ENCODE peak calls at places on chromosomes 1 and 21, in five cellular contexts. B is esophagus squamous epithelium, D is NCI-H1105 treated with DMSO at 0.1 percent for 48 hours, X is BE2C, W is NCI-H748 treated with DMSO at 0.1 percent for 48 hours. E is an unnamed sample.

GRCh38 chr1:184296466-184297243 is 90.2 kb upstream of the C1orf21 start:
- DNase-seq in D (no peak), W (no peak), X (peak), B (no peak), E (no peak)

GRCh38 chr1:92274939-92275338 is 23.8 kb downstream of the GLMN start:
- DNase-seq in W (no peak), B (no peak), D (no peak), X (no peak), E (no peak)

GRCh38 chr1:149843302-149844041 is 55.9 kb upstream of the BOLA1 start:
- DNase-seq in W (no peak), X (no peak), B (no peak), D (no peak), E (peak)

GRCh38 chr1:192879416-192879815 is 70.6 kb downstream of the RGS2 start:
- DNase-seq in D (no peak), B (no peak), X (peak), W (no peak), E (no peak)

GRCh38 chr1:77290576-77290975 is 8.8 kb downstream of the AK5 start:
- DNase-seq in B (no peak), W (no peak), D (no peak), X (no peak), E (no peak)

GRCh38 chr1:88646852-88647645 is 37.0 kb upstream of the PKN2 start:
- DNase-seq in X (peak), D (peak), B (no peak), W (peak), E (peak)

GRCh38 chr1:119481951-119482350 is 25.1 kb upstream of the HSD3B1 start:
- DNase-seq in B (no peak), W (no peak), D (no peak), X (no peak), E (no peak)

GRCh38 chr1:13749543-13750307 is 49.7 kb downstream of the PRDM2 start:
- DNase-seq in B (no peak), W (no peak), X (peak), D (peak), E (peak)

GRCh38 chr1:2358072-2358471 is 33.3 kb downstream of the MORN1 start:
- DNase-seq in W (no peak), X (peak), D (no peak), B (no peak), E (no peak)

GRCh38 chr1:27621067-27621920 is 13.7 kb downstream of the FGR start:
- DNase-seq in W (no peak), B (no peak), X (no peak), D (no peak), E (no peak)

GRCh38 chr1:241323510-241323909 is 33.5 kb downstream of the RGS7 start:
- DNase-seq in B (no peak), W (no peak), X (no peak), D (no peak), E (no peak)

GRCh38 chr21:42208801-42209490 is 10.0 kb upstream of the ABCG1 start:
- DNase-seq in D (no peak), B (no peak), W (no peak), X (no peak), E (no peak)

GRCh38 chr1:53681647-53682368 is 57.2 kb downstream of the GLIS1 start:
- DNase-seq in D (peak), B (no peak), X (peak), W (peak), E (peak)

GRCh38 chr21:14321042-14321441 is 61.9 kb downstream of the HSPA13 start:
- DNase-seq in W (no peak), D (no peak), B (no peak), X (no peak), E (no peak)

GRCh38 chr1:48309564-48310082 is 87.1 kb downstream of the SLC5A9 start:
- DNase-seq in W (no peak), D (no peak), X (no peak), B (no peak), E (no peak)

GRCh38 chr1:243746736-243747135 is 103.3 kb downstream of the AKT3 start:
- DNase-seq in B (no peak), W (no peak), D (no peak), X (no peak), E (no peak)

GRCh38 chr1:3504151-3504822 is 49.8 kb downstream of the ARHGEF16 start:
- DNase-seq in X (no peak), W (no peak), D (no peak), B (no peak), E (no peak)

E was measured in SK-N-DZ.